ENCODE peak calls at places on chromosomes 7 and 10, in six cellular contexts. T is A549, M is LHCN-M2, U is upper lobe of right lung, P is endothelial cell of umbilical vein, N is GM04504. L is an unnamed sample.

GRCh38 chr10:13892871-13893270 is 306.1 kb downstream of the PRPF18 start:
- DNase-seq in T (no peak), M (no peak), U (no peak), P (no peak), N (no peak), L (no peak)

GRCh38 chr7:140003913-140004382 is 58.8 kb downstream of the PARP12 start:
- DNase-seq in T (peak), M (peak), U (peak), P (peak), N (peak), L (peak)

GRCh38 chr10:326894-327635 is 191.8 kb downstream of the ZMYND11 start:
- DNase-seq in T (no peak), M (no peak), U (peak), P (no peak), N (no peak), L (no peak)

GRCh38 chr7:108592633-108593277 is 23.1 kb downstream of the DNAJB9 start:
- DNase-seq in T (peak), M (peak), U (no peak), P (no peak), N (no peak), L (no peak)

GRCh38 chr7:144122876-144123275 is at the start of gene OR2A14:
- DNase-seq in T (no peak), M (no peak), U (no peak), P (no peak), N (no peak), L (no peak)

GRCh38 chr7:90701771-90702170 is 105.7 kb downstream of the CDK14 start:
- DNase-seq in T (no peak), M (no peak), U (no peak), P (no peak), N (no peak), L (no peak)

GRCh38 chr7:64729089-64729848 is 63.3 kb downstream of the ZNF107 start:
- DNase-seq in T (no peak), M (no peak), U (no peak), P (no peak), N (no peak), L (no peak)

GRCh38 chr10:101130984-101131961 is at the start of gene TLX1:
- DNase-seq in T (no peak), M (no peak), U (no peak), P (no peak), N (no peak), L (no peak)

GRCh38 chr10:44723654-44724053 is 187.5 kb upstream of the TMEM72 start:
- DNase-seq in T (no peak), M (peak), U (no peak), P (no peak), N (peak), L (no peak)

GRCh38 chr10:98323221-98324164 is 55.5 kb upstream of the LOXL4 start:
- DNase-seq in T (peak), M (peak), U (peak), P (peak), N (peak), L (peak)

GRCh38 chr10:70399177-70399576 is 4.8 kb upstream of the EIF4EBP2 start:
- DNase-seq in T (no peak), M (no peak), U (no peak), P (no peak), N (no peak), L (no peak)

GRCh38 chr10:102117391-102118159 is 2.6 kb downstream of the LDB1 start:
- DNase-seq in T (peak), M (peak), U (peak), P (peak), N (no peak), L (peak)

GRCh38 chr10:52213511-52213831 is 100.6 kb upstream of the DKK1 start:
- DNase-seq in T (no peak), M (peak), U (no peak), P (no peak), N (peak), L (no peak)

GRCh38 chr10:132579027-132579859 is 41.7 kb downstream of the INPP5A start:
- DNase-seq in T (no peak), M (no peak), U (no peak), P (no peak), N (no peak), L (no peak)

GRCh38 chr7:20012100-20012499 is 205.1 kb downstream of the MACC1 start:
- DNase-seq in T (no peak), M (no peak), U (no peak), P (no peak), N (no peak), L (no peak)

GRCh38 chr10:451021-451471 is 238.4 kb downstream of the DIP2C start:
- DNase-seq in T (no peak), M (peak), U (no peak), P (no peak), N (no peak), L (peak)

GRCh38 chr7:150489812-150490211 is 24.9 kb upstream of the GIMAP7 start:
- DNase-seq in T (no peak), M (no peak), U (no peak), P (no peak), N (no peak), L (no peak)

GRCh38 chr10:102660891-102661613 is 16.8 kb downstream of the TRIM8 start:
- DNase-seq in T (no peak), M (peak), U (peak), P (no peak), N (peak), L (peak)

GRCh38 chr7:74405191-74405898 is 48.4 kb upstream of the GTF2IRD1 start:
- DNase-seq in T (peak), M (no peak), U (no peak), P (no peak), N (no peak), L (no peak)

GRCh38 chr7:71770269-71770907 is 638.4 kb downstream of the GALNT17 start:
- DNase-seq in T (no peak), M (no peak), U (no peak), P (no peak), N (no peak), L (no peak)

GRCh38 chr10:102597131-102597891 is 47.0 kb upstream of the TRIM8 start:
- DNase-seq in T (no peak), M (no peak), U (no peak), P (peak), N (no peak), L (no peak)

GRCh38 chr7:98210513-98211220 is 572 bp upstream of the BHLHA15 start:
- DNase-seq in T (no peak), M (no peak), U (peak), P (no peak), N (no peak), L (peak)

GRCh38 chr10:72171175-72171630 is 44.6 kb upstream of the ANAPC16 start:
- DNase-seq in T (peak), M (peak), U (no peak), P (peak), N (peak), L (peak)

GRCh38 chr10:84521015-84521414 is 192.6 kb downstream of the CCSER2 start:
- DNase-seq in T (no peak), M (no peak), U (no peak), P (no peak), N (no peak), L (no peak)

GRCh38 chr10:36256905-36257304 is 614.8 kb upstream of the FZD8 start:
- DNase-seq in T (no peak), M (peak), U (no peak), P (no peak), N (peak), L (no peak)

GRCh38 chr7:4754433-4755010 is 20.9 kb upstream of the AP5Z1 start:
- DNase-seq in T (no peak), M (no peak), U (no peak), P (no peak), N (no peak), L (no peak)

GRCh38 chr7:31476073-31476745 is 37.7 kb upstream of the ITPRID1 start:
- DNase-seq in T (peak), M (no peak), U (no peak), P (no peak), N (no peak), L (no peak)

GRCh38 chr10:72276013-72276387 is 2.3 kb downstream of the DDIT4 start:
- DNase-seq in T (peak), M (no peak), U (no peak), P (no peak), N (no peak), L (peak)

GRCh38 chr7:117249696-117250095 is 73.2 kb downstream of the WNT2 start:
- DNase-seq in T (no peak), M (no peak), U (no peak), P (no peak), N (no peak), L (no peak)

GRCh38 chr10:31578951-31579350 is 259.9 kb downstream of the ZEB1 start:
- DNase-seq in T (no peak), M (no peak), U (no peak), P (no peak), N (no peak), L (no peak)

GRCh38 chr7:73992104-73992562 is 35.8 kb upstream of the ELN start:
- DNase-seq in T (no peak), M (no peak), U (peak), P (no peak), N (peak), L (no peak)

GRCh38 chr7:79272066-79272669 is 181.3 kb downstream of the MAGI2 start:
- DNase-seq in T (peak), M (peak), U (no peak), P (peak), N (no peak), L (no peak)

GRCh38 chr7:50206521-50207250 is 97.8 kb upstream of the IKZF1 start:
- DNase-seq in T (no peak), M (no peak), U (no peak), P (no peak), N (no peak), L (peak)

L was measured in transverse colon.